ENCODE peak calls at places on chromosome 9, in nine cellular contexts. E, R, Q, M, B, J, K, U and Z are unnamed samples.

GRCh38 chr9:124216474-124217176 is 41.1 kb upstream of the NEK6 start:
- DNase-seq in E (no peak), R (no peak), Q (no peak), M (no peak), B (no peak), J (peak; percentile 84), K (peak; percentile 72), U (peak; percentile 36), Z (no peak)

GRCh38 chr9:126788631-126789349 is 16.1 kb upstream of the ZBTB43 start:
- DNase-seq in E (peak; percentile 57), R (no peak), Q (no peak), M (no peak), B (no peak), J (no peak), K (no peak), U (no peak), Z (peak; percentile 58)

GRCh38 chr9:136312436-136312835 is 8.5 kb upstream of the CCDC187 start:
- DNase-seq in E (peak; percentile 58), R (peak; percentile 63), Q (no peak), M (peak; percentile 70), B (no peak), J (peak; percentile 45), K (no peak), U (peak; percentile 37), Z (peak; percentile 98)

GRCh38 chr9:136922540-136922939 is 22.0 kb downstream of the FBXW5 start:
- DNase-seq in E (no peak), R (no peak), Q (no peak), M (no peak), B (no peak), J (no peak), K (no peak), U (no peak), Z (peak; percentile 21)

GRCh38 chr9:25206027-25206426 is 472.2 kb downstream of the TUSC1 start:
- DNase-seq in E (no peak), R (no peak), Q (no peak), M (no peak), B (no peak), J (no peak), K (no peak), U (no peak), Z (no peak)

GRCh38 chr9:1222511-1222910 is 172.4 kb downstream of the DMRT2 start:
- DNase-seq in E (peak; percentile 76), R (no peak), Q (no peak), M (no peak), B (no peak), J (no peak), K (no peak), U (no peak), Z (no peak)

GRCh38 chr9:92704528-92704927 is 34.6 kb upstream of the IPPK start:
- DNase-seq in E (no peak), R (no peak), Q (no peak), M (no peak), B (no peak), J (no peak), K (no peak), U (no peak), Z (no peak)

GRCh38 chr9:16753256-16753655 is 117.2 kb downstream of the BNC2 start:
- DNase-seq in E (no peak), R (no peak), Q (no peak), M (no peak), B (no peak), J (no peak), K (no peak), U (no peak), Z (no peak)

GRCh38 chr9:121718063-121718462 is 66.6 kb downstream of the DAB2IP start:
- DNase-seq in E (peak; percentile 65), R (no peak), Q (no peak), M (no peak), B (peak; percentile 81), J (no peak), K (no peak), U (no peak), Z (peak; percentile 95)

GRCh38 chr9:98235126-98235525 is 20.3 kb downstream of the TBC1D2 start:
- DNase-seq in E (peak; percentile 58), R (no peak), Q (no peak), M (no peak), B (no peak), J (no peak), K (no peak), U (no peak), Z (no peak)

GRCh38 chr9:121771418-121771817 is 120.0 kb downstream of the DAB2IP start:
- DNase-seq in E (no peak), R (peak; percentile 24), Q (no peak), M (no peak), B (peak; percentile 65), J (no peak), K (peak; percentile 29), U (no peak), Z (peak; percentile 94)

GRCh38 chr9:133238272-133238850 is 29.3 kb upstream of the OBP2B start:
- DNase-seq in E (no peak), R (peak; percentile 94), Q (no peak), M (no peak), B (peak; percentile 88), J (no peak), K (peak; percentile 85), U (no peak), Z (peak; percentile 80)

DNA sequence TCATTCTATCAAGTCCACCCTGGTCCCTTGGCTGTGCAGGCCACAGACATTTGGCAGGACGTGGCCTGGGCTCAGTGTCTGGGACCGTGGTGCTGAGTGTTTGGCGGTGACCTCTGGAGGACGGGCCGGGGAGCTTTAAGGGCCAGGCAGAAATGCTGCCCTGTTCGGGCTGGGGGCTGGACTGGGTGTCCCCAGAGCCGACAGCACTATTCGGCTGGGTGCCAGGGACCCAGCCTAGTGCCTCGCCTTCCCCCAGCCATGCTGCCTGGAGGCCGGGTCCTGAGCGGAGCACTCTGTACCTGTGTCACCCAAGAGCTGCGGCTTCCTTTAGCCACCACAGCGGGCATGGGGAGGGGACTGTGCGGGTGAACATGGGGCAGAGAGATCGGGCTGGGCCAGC is 40.4 kb downstream of the COL5A1 start:
- DNase-seq in E (no peak), R (peak; percentile 72), Q (no peak), M (no peak), B (peak; percentile 79), J (no peak), K (peak; percentile 30), U (no peak), Z (peak; percentile 81)
- H3K27ac ChIP-seq in E (no peak overlapping the region), R (no peak overlapping the region), Q (no peak overlapping the region), M (no peak overlapping the region), B (peak overlapping the region; percentile 49), J (no peak overlapping the region), K (no peak overlapping the region), U (no peak overlapping the region), Z (no peak overlapping the region)

GRCh38 chr9:95097279-95097678 is 220.2 kb downstream of the FANCC start:
- DNase-seq in E (no peak), R (peak; percentile 60), Q (no peak), M (no peak), B (no peak), J (no peak), K (no peak), U (no peak), Z (peak; percentile 43)

GRCh38 chr9:95099321-95100070 is 218.0 kb downstream of the FANCC start:
- DNase-seq in E (no peak), R (peak; percentile 61), Q (no peak), M (no peak), B (no peak), J (no peak), K (no peak), U (no peak), Z (peak; percentile 22)

GRCh38 chr9:95100071-95100627 is 217.4 kb downstream of the FANCC start:
- DNase-seq in E (peak; percentile 53), R (no peak), Q (no peak), M (no peak), B (no peak), J (no peak), K (no peak), U (no peak), Z (peak; percentile 88)

GRCh38 chr9:95096807-95097206 is 220.7 kb downstream of the FANCC start:
- DNase-seq in E (no peak), R (peak; percentile 38), Q (no peak), M (no peak), B (no peak), J (no peak), K (no peak), U (no peak), Z (peak; percentile 71)

GRCh38 chr9:95098391-95098921 is 219.1 kb downstream of the FANCC start:
- DNase-seq in E (no peak), R (peak; percentile 64), Q (no peak), M (no peak), B (no peak), J (no peak), K (no peak), U (no peak), Z (peak; percentile 73)
- H3K27ac ChIP-seq in E (no peak overlapping the region), R (no peak overlapping the region), Q (no peak overlapping the region), M (no peak overlapping the region), B (peak overlapping the region; percentile 72), J (no peak overlapping the region), K (no peak overlapping the region), U (no peak overlapping the region), Z (no peak overlapping the region)

GRCh38 chr9:95049761-95050160 is 267.7 kb downstream of the FANCC start:
- DNase-seq in E (no peak), R (no peak), Q (no peak), M (no peak), B (no peak), J (no peak), K (no peak), U (no peak), Z (no peak)
- H3K27ac ChIP-seq in E (peak overlapping the region; percentile 67), R (peak overlapping the region; percentile 64), Q (peak overlapping the region; percentile 86), M (no peak overlapping the region), B (peak overlapping the region; percentile 87), J (no peak overlapping the region), K (peak overlapping the region; percentile 90), U (no peak overlapping the region), Z (peak overlapping the region; percentile 82)

GRCh38 chr9:86891886-86892437 is 55.3 kb downstream of the GAS1 start:
- DNase-seq in E (no peak), R (no peak), Q (no peak), M (no peak), B (no peak), J (no peak), K (no peak), U (no peak), Z (no peak)

GRCh38 chr9:86891091-86891490 is 56.2 kb downstream of the GAS1 start:
- DNase-seq in E (no peak), R (no peak), Q (no peak), M (no peak), B (no peak), J (no peak), K (no peak), U (no peak), Z (no peak)

GRCh38 chr9:86892576-86892975 is 54.7 kb downstream of the GAS1 start:
- DNase-seq in E (peak; percentile 30), R (no peak), Q (no peak), M (no peak), B (no peak), J (no peak), K (no peak), U (no peak), Z (no peak)

DNA sequence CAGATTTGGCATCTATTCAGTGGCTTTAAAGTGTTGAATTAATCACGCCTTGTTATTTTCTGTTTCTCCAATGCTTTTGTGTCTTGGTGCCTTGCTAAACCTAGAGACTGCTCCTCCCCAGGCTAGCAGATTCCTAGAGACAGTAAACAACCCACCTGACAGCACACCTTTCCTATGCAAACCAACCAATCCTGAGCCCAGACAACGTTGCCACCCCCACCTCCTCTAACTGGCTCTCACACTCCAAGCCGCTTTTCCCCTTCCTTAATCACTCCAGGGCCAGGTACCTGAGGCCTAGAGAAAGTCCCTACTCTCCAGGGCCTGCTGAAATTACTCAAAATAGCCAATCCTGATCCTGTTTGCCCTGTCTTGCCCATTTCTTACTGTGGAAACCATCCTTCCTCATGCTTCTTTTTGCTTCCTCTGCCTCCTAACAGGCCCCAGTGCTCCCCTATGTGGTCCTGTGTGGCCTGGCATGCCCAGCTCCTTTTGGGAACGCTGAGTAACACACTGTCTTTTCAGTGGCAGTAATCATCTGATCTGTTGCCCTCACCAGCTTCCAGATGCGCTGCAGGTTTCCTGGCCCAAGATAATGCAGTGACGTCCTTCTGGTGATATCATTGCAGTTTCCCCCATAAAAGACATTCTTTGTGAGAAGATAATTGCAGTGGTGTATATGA is 53.4 kb downstream of the GAS1 start:
- DNase-seq in E (no peak), R (no peak), Q (no peak), M (no peak), B (no peak), J (no peak), K (no peak), U (no peak), Z (no peak)
- H3K27ac ChIP-seq in E (no peak overlapping the region), R (no peak overlapping the region), Q (no peak overlapping the region), M (no peak overlapping the region), B (no peak overlapping the region), J (no peak overlapping the region), K (no peak overlapping the region), U (no peak overlapping the region), Z (no peak overlapping the region)